ENCODE peak calls at places on chromosomes 12 and 14, in four cellular contexts. H is astrocyte of the cerebellum, Q is IMR-90, A is uterus. F is an unnamed sample.

GRCh38 chr14:97065305-97066067 is 268.3 kb downstream of the VRK1 start:
- DNase-seq in H (no peak), Q (no peak), A (no peak), F (no peak)

GRCh38 chr12:118607831-118608230 is 231.5 kb downstream of the SUDS3 start:
- DNase-seq in H (no peak), Q (no peak), A (no peak), F (no peak)

GRCh38 chr12:54759751-54760150 is 94.6 kb upstream of the MUCL1 start:
- DNase-seq in H (no peak), Q (peak; percentile 6), A (no peak), F (no peak)

GRCh38 chr12:10722905-10723866 is at the start of gene YBX3:
- DNase-seq in H (peak; percentile 33), Q (peak; percentile 75), A (peak; percentile 87), F (no peak)

GRCh38 chr14:62776300-62776699 is 269.0 kb downstream of the KCNH5 start:
- DNase-seq in H (no peak), Q (peak; percentile 86), A (no peak), F (no peak)

GRCh38 chr12:9027156-9027555 is 37.8 kb downstream of the KLRG1 start:
- DNase-seq in H (no peak), Q (no peak), A (no peak), F (no peak)

GRCh38 chr12:65808580-65808979 is 15.7 kb upstream of the HMGA2 start:
- DNase-seq in H (no peak), Q (no peak), A (no peak), F (no peak)

GRCh38 chr12:10721654-10722501 is 1.2 kb downstream of the YBX3 start:
- DNase-seq in H (peak; percentile 94), Q (peak; percentile 99), A (peak; percentile 94), F (peak; percentile 95)

GRCh38 chr12:108560321-108560721 is 652 bp downstream of the SART3 start:
- DNase-seq in H (no peak), Q (peak; percentile 64), A (no peak), F (no peak)
- TF ChIP-seq CTCF in H (no peak), Q (no peak), A (no peak), F (no peak)

GRCh38 chr12:122228092-122228491 is 2.2 kb upstream of the DIABLO start:
- DNase-seq in H (no peak), Q (no peak), A (no peak), F (no peak)
- H3K4me3 ChIP-seq in H (no peak overlapping the region), Q (no peak overlapping the region), A (no peak overlapping the region), F (no peak overlapping the region)

DNA sequence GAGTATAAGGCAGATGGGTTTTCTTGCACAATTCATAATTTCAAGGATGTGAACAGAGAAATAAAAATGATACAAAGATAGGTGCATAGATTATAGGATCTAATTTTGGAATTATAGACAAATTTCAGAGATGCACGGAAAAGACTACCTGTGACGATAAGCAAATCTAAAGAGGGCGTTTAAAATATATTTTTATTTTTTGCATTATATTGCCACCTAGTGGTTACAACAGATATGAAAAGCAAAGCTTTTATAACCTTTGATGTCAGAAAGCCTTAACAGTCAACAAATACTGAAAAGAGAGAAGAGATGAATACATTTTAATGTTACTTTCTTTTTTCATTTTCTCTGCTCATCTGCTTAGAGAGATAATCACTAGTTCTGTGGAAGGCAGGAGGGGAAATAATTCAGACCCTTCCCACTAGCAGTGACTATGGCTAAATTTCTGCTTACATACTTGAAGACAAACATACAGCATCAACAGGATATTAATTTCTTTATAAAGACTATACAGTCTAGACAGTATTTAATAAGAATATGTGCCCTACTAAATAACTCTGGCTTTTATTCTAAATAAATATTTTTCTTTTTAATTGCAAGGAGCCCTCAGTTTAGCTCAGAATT is 46.3 kb downstream of the NTS start:
- DNase-seq in H (peak; percentile 23), Q (peak; percentile 6), A (no peak), F (no peak)
- TF ChIP-seq CTCF in H (no peak), Q (peak; percentile 56), A (peak; percentile 37), F (peak; percentile 37)

GRCh38 chr14:99267871-99268775 is 3.9 kb downstream of the BCL11B start:
- DNase-seq in H (no peak), Q (no peak), A (no peak), F (no peak)
- H3K4me3 ChIP-seq in H (no peak overlapping the region), Q (no peak overlapping the region), A (no peak overlapping the region), F (no peak overlapping the region)

GRCh38 chr12:12008232-12008850 is 62.4 kb upstream of the BCL2L14 start:
- DNase-seq in H (no peak), Q (no peak), A (no peak), F (no peak)

GRCh38 chr12:12007001-12007712 is 63.6 kb upstream of the BCL2L14 start:
- DNase-seq in H (peak; percentile 38), Q (peak; percentile 25), A (no peak), F (no peak)

GRCh38 chr12:12010277-12011031 is 60.3 kb upstream of the BCL2L14 start:
- DNase-seq in H (peak; percentile 87), Q (peak; percentile 61), A (no peak), F (no peak)

GRCh38 chr12:12007713-12008231 is 63.0 kb upstream of the BCL2L14 start:
- DNase-seq in H (no peak), Q (no peak), A (no peak), F (no peak)

GRCh38 chr12:12008931-12009611 is 61.7 kb upstream of the BCL2L14 start:
- DNase-seq in H (peak; percentile 84), Q (peak; percentile 31), A (no peak), F (no peak)
- TF ChIP-seq CTCF in H (peak; percentile 61), Q (no peak), A (no peak), F (no peak)

GRCh38 chr12:59803735-59804134 is 207.9 kb downstream of the SLC16A7 start:
- DNase-seq in H (peak; percentile 1), Q (peak; percentile 40), A (no peak), F (no peak)
- H3K4me3 ChIP-seq in H (no peak overlapping the region), Q (no peak overlapping the region), A (peak overlapping the region; percentile 20), F (no peak overlapping the region)

GRCh38 chr12:115172521-115172920 is 488.5 kb upstream of the TBX3 start:
- DNase-seq in H (no peak), Q (peak; percentile 92), A (no peak), F (no peak)

GRCh38 chr12:115163710-115164109 is 479.7 kb upstream of the TBX3 start:
- DNase-seq in H (no peak), Q (no peak), A (no peak), F (no peak)

DNA sequence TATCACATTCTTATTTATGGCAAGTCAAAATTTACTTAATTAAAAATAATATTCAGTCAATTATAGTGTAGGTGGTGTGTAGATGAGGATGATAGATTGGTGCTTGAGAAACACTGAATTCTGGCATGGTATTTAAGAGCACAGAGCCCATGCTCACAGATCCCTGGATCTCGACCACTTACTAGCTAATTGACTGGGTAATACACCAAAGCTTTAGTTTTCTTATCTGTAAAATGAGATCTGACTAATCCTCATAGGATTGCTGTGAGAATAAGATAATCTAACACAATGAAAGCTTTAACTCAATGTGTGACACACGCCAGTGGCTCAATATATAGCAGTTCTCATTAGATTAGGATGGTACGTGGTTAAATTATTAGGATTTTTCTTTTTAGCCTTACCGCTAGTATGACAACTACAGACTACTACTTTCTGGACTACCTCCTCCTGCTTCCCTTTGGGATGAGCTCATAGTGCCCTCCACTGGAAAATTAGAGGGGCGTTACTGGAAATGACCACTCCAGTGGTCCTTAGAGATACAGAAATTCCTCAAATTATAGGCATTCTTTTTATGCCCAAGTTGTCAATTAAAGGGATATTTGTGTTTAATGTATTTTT is 482.8 kb upstream of the TBX3 start:
- DNase-seq in H (no peak), Q (peak; percentile 47), A (no peak), F (peak; percentile 29)
- TF ChIP-seq CTCF in H (peak; percentile 31), Q (peak; percentile 42), A (no peak), F (no peak)

GRCh38 chr12:93426406-93426805 is 15.3 kb downstream of the UBE2N start:
- DNase-seq in H (no peak), Q (no peak), A (no peak), F (no peak)
- H3K4me3 ChIP-seq in H (no peak overlapping the region), Q (no peak overlapping the region), A (no peak overlapping the region), F (no peak overlapping the region)

DNA sequence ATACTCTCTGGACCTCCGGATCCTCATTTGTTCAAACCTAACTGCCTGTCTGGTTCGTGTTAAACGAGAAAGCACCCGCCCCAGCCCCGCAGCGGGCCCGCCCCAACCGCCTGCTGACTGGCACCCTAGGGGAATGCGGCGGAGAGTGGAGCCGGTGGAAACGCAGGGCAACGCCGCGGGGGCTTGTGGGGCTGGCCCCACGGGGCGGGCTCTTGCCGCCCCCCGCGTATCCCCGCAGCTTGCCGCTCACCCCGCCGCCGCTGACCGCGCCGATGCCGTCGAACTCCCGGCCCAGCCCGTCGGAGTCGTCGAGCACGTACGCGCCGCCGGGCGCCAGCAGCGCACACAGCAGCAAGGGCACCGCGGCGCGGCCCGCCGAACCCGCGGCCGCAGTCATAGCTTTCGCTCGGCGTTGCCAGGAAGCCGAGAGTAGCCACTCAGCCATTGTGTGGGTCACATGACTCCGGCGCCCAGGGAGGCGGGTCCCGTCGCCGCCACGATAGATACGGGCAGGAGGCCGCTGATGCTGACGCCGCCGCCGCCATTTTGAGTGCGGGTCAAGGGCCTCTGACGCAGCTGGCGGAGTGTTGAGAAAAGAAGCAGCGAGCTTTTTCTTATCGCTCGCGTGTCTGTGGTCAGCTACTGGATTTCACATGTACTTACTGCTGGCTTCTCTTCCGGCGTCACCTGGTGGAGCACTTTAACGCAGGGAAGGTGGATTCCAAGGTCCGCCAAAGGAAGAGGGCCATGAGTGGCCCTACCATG is at the start of gene GALC:
- DNase-seq in H (peak; percentile 76), Q (peak; percentile 89), A (peak; percentile 93), F (no peak)
- TF ChIP-seq CTCF in H (no peak), Q (no peak), A (peak; percentile 3), F (peak; percentile 7)

GRCh38 chr14:38548091-38548490 is 292.2 kb upstream of the CLEC14A start:
- DNase-seq in H (no peak), Q (no peak), A (no peak), F (no peak)

GRCh38 chr14:38549549-38549948 is 293.7 kb upstream of the CLEC14A start:
- DNase-seq in H (no peak), Q (no peak), A (no peak), F (no peak)

GRCh38 chr14:38546932-38547551 is 291.1 kb upstream of the CLEC14A start:
- DNase-seq in H (no peak), Q (no peak), A (no peak), F (no peak)

GRCh38 chr14:38544766-38545165 is 288.9 kb upstream of the CLEC14A start:
- DNase-seq in H (no peak), Q (no peak), A (no peak), F (no peak)
- H3K4me3 ChIP-seq in H (no peak overlapping the region), Q (no peak overlapping the region), A (no peak overlapping the region), F (no peak overlapping the region)